ENCODE peak calls at places on chromosomes 6 and 20, in four cellular contexts. G is colonic mucosa; R is CD8-positive, alpha-beta T cell; C is fibroblast of villous mesenchyme. F is an unnamed sample.

GRCh38 chr6:168113226-168113625 is 34.2 kb upstream of the FRMD1 start:
- DNase-seq in C (no peak), G (no peak), R (no peak), F (no peak)

GRCh38 chr6:166330612-166331011 is 11.7 kb downstream of the SFT2D1 start:
- DNase-seq in G (peak), C (peak), R (no peak), F (no peak)

GRCh38 chr6:42441661-42442081 is 10.1 kb downstream of the TRERF1 start:
- DNase-seq in C (peak), G (no peak), R (no peak), F (no peak)

GRCh38 chr20:23317081-23317480 is 33.5 kb upstream of the NXT1 start:
- DNase-seq in R (no peak), G (no peak), C (no peak), F (no peak)

GRCh38 chr6:133697666-133698065 is 191.2 kb upstream of the TCF21 start:
- DNase-seq in C (no peak), G (no peak), R (no peak), F (no peak)

GRCh38 chr20:51335329-51335841 is 207.1 kb downstream of the NFATC2 start:
- DNase-seq in G (no peak), R (no peak), C (peak), F (peak)

GRCh38 chr20:5267092-5267491 is 49.7 kb downstream of the PROKR2 start:
- DNase-seq in R (no peak), C (no peak), G (no peak), F (no peak)

GRCh38 chr6:25944655-25945054 is 14.2 kb upstream of the SLC17A2 start:
- DNase-seq in C (no peak), G (no peak), R (no peak), F (no peak)

GRCh38 chr20:1994627-1995026 is 769 bp upstream of the PDYN start:
- DNase-seq in C (no peak), R (no peak), G (no peak), F (no peak)

GRCh38 chr6:98657764-98658163 is 176.6 kb upstream of the POU3F2 start:
- DNase-seq in R (no peak), C (peak), G (peak), F (peak)

GRCh38 chr6:117303323-117303722 is 38.0 kb downstream of the VGLL2 start:
- DNase-seq in G (no peak), C (no peak), R (no peak), F (no peak)

GRCh38 chr20:3046677-3047462 is 1.0 kb downstream of the MRPS26 start:
- DNase-seq in G (peak), C (no peak), R (no peak), F (no peak)

DNA sequence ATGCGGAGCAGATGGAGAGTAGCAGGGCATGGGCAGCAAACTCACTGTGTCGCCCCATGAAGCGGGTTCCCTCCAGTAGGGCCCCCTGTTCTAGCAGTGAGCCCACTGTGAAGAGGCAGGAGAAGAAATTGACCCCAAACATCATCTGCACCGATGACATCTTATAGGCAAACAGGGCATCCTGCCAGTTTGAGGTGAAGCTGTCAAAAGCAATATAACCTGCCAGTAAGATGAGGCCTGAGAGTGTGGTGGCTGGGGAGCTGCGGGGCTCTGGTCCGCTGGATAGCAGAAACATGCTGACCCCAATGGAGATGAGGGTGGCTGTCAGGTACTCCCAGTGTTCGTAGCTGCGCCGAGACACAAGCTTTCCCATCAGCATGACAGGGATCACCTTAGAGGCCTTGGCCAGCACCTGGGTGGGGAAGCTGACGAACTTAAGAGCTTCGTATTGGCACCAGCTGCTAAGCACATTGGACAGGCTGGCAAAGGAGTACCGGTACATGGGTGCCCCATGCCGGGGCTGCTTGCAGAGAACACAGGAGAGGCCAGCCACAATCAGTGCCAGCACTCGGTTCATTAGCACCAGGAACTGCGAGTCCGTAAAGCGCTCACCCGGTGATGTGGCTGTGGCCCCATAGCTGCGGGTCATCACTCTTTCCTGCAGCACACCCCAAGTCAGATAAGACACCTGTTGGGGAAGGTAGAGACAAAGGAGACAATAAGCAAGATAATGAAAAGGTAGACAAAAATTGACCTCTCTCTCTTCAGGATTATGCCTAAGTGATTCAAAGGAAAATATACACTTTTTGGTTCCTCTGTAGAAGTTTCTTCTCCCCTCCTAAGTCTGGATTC is 2.1 kb downstream of the SLC35B2 start:
- DNase-seq in G (no peak), C (no peak), R (no peak), F (no peak)
- H3K4me3 ChIP-seq in G (no peak), C (no peak), R (no peak), F (no peak)

GRCh38 chr6:29419516-29419915 is 4.8 kb downstream of the OR12D1 start:
- DNase-seq in C (no peak), R (no peak), G (no peak), F (peak)

GRCh38 chr6:29424168-29424567 is 9.4 kb downstream of the OR12D1 start:
- DNase-seq in C (no peak), R (no peak), G (no peak), F (no peak)

GRCh38 chr6:29424575-29424974 is 9.8 kb downstream of the OR12D1 start:
- DNase-seq in G (no peak), R (no peak), C (no peak), F (no peak)

GRCh38 chr6:29426654-29427053 is 11.9 kb downstream of the OR12D1 start:
- DNase-seq in C (no peak), R (no peak), G (no peak), F (no peak)

DNA sequence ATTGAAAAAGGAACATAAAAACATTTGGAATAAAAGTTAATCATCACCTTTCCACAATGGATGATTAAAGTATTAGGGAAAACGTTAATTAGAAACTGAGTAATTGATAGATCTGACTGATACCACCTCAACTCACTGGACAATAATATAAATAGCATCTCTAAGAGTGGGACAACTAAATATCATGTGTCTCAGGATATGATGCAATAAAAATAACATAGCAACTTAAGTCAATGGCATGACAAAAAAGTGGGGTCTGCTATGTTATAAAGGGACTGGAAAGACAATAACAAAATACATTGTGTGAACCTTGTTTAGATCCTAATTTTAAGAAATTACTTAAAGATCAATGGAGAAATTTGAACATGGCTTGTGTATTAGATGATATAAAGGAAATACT is 10.3 kb downstream of the OR12D1 start:
- DNase-seq in R (no peak), G (no peak), C (no peak), F (no peak)
- TF ChIP-seq CTCF in R (no peak), G (no peak), C (no peak), F (no peak)

GRCh38 chr6:78832091-78832808 is 35.1 kb upstream of the IRAK1BP1 start:
- DNase-seq in R (no peak), C (no peak), G (no peak), F (peak)

GRCh38 chr6:78829407-78829806 is 37.9 kb upstream of the IRAK1BP1 start:
- DNase-seq in R (no peak), G (no peak), C (no peak), F (no peak)

GRCh38 chr6:78835817-78836216 is 31.5 kb upstream of the IRAK1BP1 start:
- DNase-seq in R (no peak), G (no peak), C (no peak), F (no peak)

GRCh38 chr6:78831492-78831891 is 35.9 kb upstream of the IRAK1BP1 start:
- DNase-seq in G (peak), C (peak), R (no peak), F (peak)

GRCh38 chr6:78830810-78831209 is 36.5 kb upstream of the IRAK1BP1 start:
- DNase-seq in G (peak), C (no peak), R (no peak), F (no peak)
- H3K4me3 ChIP-seq in G (no peak), C (no peak), R (no peak), F (no peak)

DNA sequence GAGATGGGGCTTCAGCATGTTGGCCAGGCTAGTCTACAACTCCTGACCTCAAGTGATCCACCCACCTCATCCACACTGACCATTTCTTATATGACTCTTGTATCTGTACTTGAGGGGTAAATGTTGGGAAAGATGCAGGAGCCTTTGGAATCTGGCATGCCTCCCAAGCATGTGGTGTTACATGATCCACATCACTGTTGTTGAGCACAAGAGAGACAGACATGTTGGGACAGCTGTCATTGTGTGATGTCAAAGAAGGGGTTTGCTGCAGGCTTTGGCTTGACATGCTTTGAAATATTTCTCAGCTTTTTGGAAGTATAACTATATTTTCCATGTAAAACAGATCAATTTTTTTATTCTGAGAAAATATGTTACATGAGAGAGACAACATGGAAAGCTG is 139.9 kb downstream of the MOXD1 start:
- DNase-seq in G (no peak), C (no peak), R (no peak), F (no peak)
- TF ChIP-seq CTCF in G (no peak), C (no peak), R (no peak), F (no peak)

GRCh38 chr6:113644861-113645575 is 212.1 kb upstream of the MARCKS start:
- DNase-seq in G (no peak), R (no peak), C (peak), F (no peak)
- H3K4me3 ChIP-seq in G (no peak), R (no peak), C (no peak), F (no peak)